ENCODE peak calls at places on chromosomes 11 and 22, in eight cellular contexts. K, F, W, G, Q, O, T and M are unnamed samples.

GRCh38 chr11:104476898-104477297 is 313.0 kb upstream of the PDGFD start:
- DNase-seq in K (no peak), F (no peak), W (no peak), G (no peak), Q (no peak), O (no peak), T (no peak), M (no peak)

GRCh38 chr11:126589492-126589803 is 234.0 kb downstream of the ST3GAL4 start:
- DNase-seq in K (no peak), F (no peak), W (no peak), G (no peak), Q (peak), O (no peak), T (no peak), M (no peak)

GRCh38 chr11:120326845-120327281 is 1.8 kb downstream of the TLCD5 start:
- DNase-seq in K (no peak), F (no peak), W (peak), G (no peak), Q (peak), O (no peak), T (no peak), M (no peak)

GRCh38 chr11:23288001-23288783 is 427.9 kb upstream of the CCDC179 start:
- DNase-seq in K (no peak), F (no peak), W (no peak), G (no peak), Q (peak), O (no peak), T (no peak), M (no peak)

GRCh38 chr22:31654408-31654807 is 7.6 kb downstream of the PISD start:
- DNase-seq in K (no peak), F (no peak), W (no peak), G (no peak), Q (no peak), O (no peak), T (no peak), M (no peak)

GRCh38 chr22:23862103-23862502 is 4.4 kb downstream of the SLC2A11 start:
- DNase-seq in K (peak), F (no peak), W (peak), G (no peak), Q (peak), O (no peak), T (peak), M (no peak)

GRCh38 chr22:41543854-41544670 is at the start of gene POLR3H:
- DNase-seq in K (peak), F (peak), W (peak), G (peak), Q (peak), O (peak), T (peak), M (peak)

GRCh38 chr11:126468102-126468521 is 112.6 kb downstream of the ST3GAL4 start:
- DNase-seq in K (no peak), F (no peak), W (no peak), G (no peak), Q (no peak), O (no peak), T (no peak), M (no peak)

GRCh38 chr11:40306938-40307548 is 1152.4 kb downstream of the LRRC4C start:
- DNase-seq in K (peak), F (no peak), W (peak), G (no peak), Q (peak), O (no peak), T (no peak), M (no peak)

GRCh38 chr22:29994027-29994715 is 86.1 kb upstream of the HORMAD2 start:
- DNase-seq in K (no peak), F (no peak), W (peak), G (no peak), Q (peak), O (no peak), T (no peak), M (no peak)

GRCh38 chr11:34185926-34186841 is 80.8 kb downstream of the NAT10 start:
- DNase-seq in K (peak), F (no peak), W (peak), G (no peak), Q (no peak), O (no peak), T (no peak), M (no peak)

GRCh38 chr11:9039194-9039593 is 35.4 kb upstream of the NRIP3 start:
- DNase-seq in K (no peak), F (no peak), W (peak), G (no peak), Q (peak), O (no peak), T (no peak), M (no peak)

GRCh38 chr11:120340529-120340928 is 4.3 kb downstream of the ARHGEF12 start:
- DNase-seq in K (no peak), F (no peak), W (no peak), G (no peak), Q (peak), O (no peak), T (no peak), M (no peak)

GRCh38 chr11:75597636-75598035 is 35.6 kb downstream of the SERPINH1 start:
- DNase-seq in K (peak), F (no peak), W (peak), G (no peak), Q (no peak), O (no peak), T (no peak), M (no peak)

GRCh38 chr22:44632823-44633478 is 69.1 kb upstream of the PRR5 start:
- DNase-seq in K (no peak), F (no peak), W (peak), G (no peak), Q (no peak), O (no peak), T (no peak), M (no peak)

GRCh38 chr22:23053912-23054530 is 16.3 kb upstream of the GNAZ start:
- DNase-seq in K (no peak), F (peak), W (no peak), G (no peak), Q (no peak), O (peak), T (no peak), M (peak)

GRCh38 chr11:32891657-32892354 is 805 bp upstream of the QSER1 start:
- DNase-seq in K (no peak), F (no peak), W (peak), G (no peak), Q (no peak), O (no peak), T (no peak), M (no peak)

GRCh38 chr22:46308283-46308988 is 11.8 kb downstream of the GTSE1 start:
- DNase-seq in K (no peak), F (no peak), W (no peak), G (no peak), Q (no peak), O (no peak), T (no peak), M (no peak)

GRCh38 chr22:39244073-39244495 is 698 bp downstream of the PDGFB start:
- DNase-seq in K (peak), F (no peak), W (no peak), G (no peak), Q (no peak), O (no peak), T (no peak), M (no peak)

GRCh38 chr11:109040303-109040702 is 375.4 kb downstream of the DDX10 start:
- DNase-seq in K (peak), F (no peak), W (no peak), G (no peak), Q (no peak), O (no peak), T (no peak), M (no peak)

GRCh38 chr22:41491379-41492100 is 22.6 kb downstream of the ACO2 start:
- DNase-seq in K (no peak), F (no peak), W (peak), G (no peak), Q (peak), O (no peak), T (no peak), M (no peak)

GRCh38 chr22:32444068-32444467 is 20.2 kb downstream of the BPIFC start:
- DNase-seq in K (peak), F (no peak), W (peak), G (no peak), Q (no peak), O (peak), T (no peak), M (no peak)

GRCh38 chr22:22689621-22690345 is 45.4 kb downstream of the GGTLC2 start:
- DNase-seq in K (no peak), F (no peak), W (no peak), G (no peak), Q (no peak), O (peak), T (no peak), M (no peak)

GRCh38 chr11:132028380-132029240 is 658.2 kb downstream of the NTM start:
- DNase-seq in K (peak), F (no peak), W (peak), G (no peak), Q (peak), O (peak), T (peak), M (no peak)

GRCh38 chr11:68447015-68447801 is 13.3 kb upstream of the PPP6R3 start:
- DNase-seq in K (peak), F (peak), W (peak), G (peak), Q (peak), O (peak), T (peak), M (peak)

GRCh38 chr11:61999141-61999975 is 31.9 kb upstream of the FTH1 start:
- DNase-seq in K (no peak), F (peak), W (peak), G (no peak), Q (no peak), O (peak), T (no peak), M (no peak)

GRCh38 chr11:72860010-72860409 is 45.8 kb downstream of the ATG16L2 start:
- DNase-seq in K (no peak), F (no peak), W (no peak), G (no peak), Q (no peak), O (no peak), T (no peak), M (no peak)

GRCh38 chr11:35419713-35420333 is 465 bp upstream of the SLC1A2 start:
- DNase-seq in K (peak), F (peak), W (peak), G (no peak), Q (no peak), O (no peak), T (no peak), M (no peak)

GRCh38 chr22:29154364-29155048 is 51.2 kb upstream of the EMID1 start:
- DNase-seq in K (peak), F (peak), W (peak), G (peak), Q (peak), O (peak), T (peak), M (no peak)

GRCh38 chr11:4118107-4118506 is 23.5 kb downstream of the RRM1 start:
- DNase-seq in K (no peak), F (no peak), W (peak), G (no peak), Q (peak), O (no peak), T (no peak), M (no peak)

GRCh38 chr11:36508743-36509142 is 1.3 kb downstream of the TRAF6 start:
- DNase-seq in K (no peak), F (no peak), W (no peak), G (no peak), Q (peak), O (no peak), T (no peak), M (no peak)

GRCh38 chr11:117198613-117199012 is 557 bp upstream of the TAGLN start:
- DNase-seq in K (no peak), F (no peak), W (no peak), G (no peak), Q (no peak), O (no peak), T (no peak), M (no peak)

GRCh38 chr11:117199916-117200812 is 994 bp downstream of the TAGLN start:
- DNase-seq in K (no peak), F (no peak), W (peak), G (no peak), Q (no peak), O (no peak), T (no peak), M (no peak)

GRCh38 chr11:117200813-117201515 is 1.8 kb downstream of the TAGLN start:
- DNase-seq in K (no peak), F (no peak), W (peak), G (no peak), Q (peak), O (no peak), T (no peak), M (no peak)

GRCh38 chr11:117197516-117198456 is 1.4 kb upstream of the TAGLN start:
- DNase-seq in K (peak), F (no peak), W (peak), G (no peak), Q (peak), O (no peak), T (no peak), M (peak)

DNA sequence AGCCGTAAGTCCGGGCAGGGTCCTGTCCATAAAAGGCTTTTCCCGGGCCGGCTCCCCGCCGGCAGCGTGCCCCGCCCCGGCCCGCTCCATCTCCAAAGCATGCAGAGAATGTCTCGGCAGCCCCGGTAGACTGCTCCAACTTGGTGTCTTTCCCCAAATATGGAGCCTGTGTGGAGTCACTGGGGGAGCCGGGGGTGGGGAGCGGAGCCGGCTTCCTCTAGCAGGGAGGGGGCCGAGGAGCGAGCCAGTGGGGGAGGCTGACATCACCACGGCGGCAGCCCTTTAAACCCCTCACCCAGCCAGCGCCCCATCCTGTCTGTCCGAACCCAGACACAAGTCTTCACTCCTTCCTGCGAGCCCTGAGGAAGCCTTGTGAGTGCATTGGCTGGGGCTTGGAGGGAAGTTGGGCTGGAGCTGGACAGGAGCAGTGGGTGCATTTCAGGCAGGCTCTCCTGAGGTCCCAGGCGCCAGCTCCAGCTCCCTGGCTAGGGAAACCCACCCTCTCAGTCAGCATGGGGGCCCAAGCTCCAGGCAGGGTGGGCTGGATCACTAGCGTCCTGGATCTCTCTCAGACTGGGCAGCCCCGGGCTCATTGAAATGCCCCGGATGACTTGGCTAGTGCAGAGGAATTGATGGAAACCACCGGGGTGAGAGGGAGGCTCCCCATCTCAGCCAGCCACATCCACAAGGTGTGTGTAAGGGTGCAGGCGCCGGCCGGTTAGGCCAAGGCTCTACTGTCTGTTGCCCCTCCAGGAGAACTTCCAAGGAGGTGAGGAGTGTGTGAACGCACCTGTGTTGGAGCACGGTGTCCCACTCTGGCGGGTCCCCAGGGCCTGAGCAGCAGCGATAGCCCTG is at the start of gene TAGLN:
- DNase-seq in K (peak), F (peak), W (peak), G (no peak), Q (peak), O (peak), T (peak), M (peak)
- H3K4me3 ChIP-seq in K (peak), F (peak), W (peak), G (peak), Q (peak), O (peak), T (no peak), M (peak)

GRCh38 chr11:45021692-45022130 is 71.0 kb upstream of the TP53I11 start:
- DNase-seq in K (peak), F (peak), W (peak), G (peak), Q (peak), O (peak), T (peak), M (peak)

GRCh38 chr11:45024357-45024756 is 73.7 kb upstream of the TP53I11 start:
- DNase-seq in K (no peak), F (no peak), W (no peak), G (no peak), Q (no peak), O (no peak), T (no peak), M (peak)

GRCh38 chr11:45022294-45023064 is 71.8 kb upstream of the TP53I11 start:
- DNase-seq in K (no peak), F (no peak), W (peak), G (no peak), Q (peak), O (no peak), T (no peak), M (peak)

GRCh38 chr11:45023065-45023365 is 72.3 kb upstream of the TP53I11 start:
- DNase-seq in K (no peak), F (no peak), W (no peak), G (no peak), Q (peak), O (no peak), T (no peak), M (no peak)

GRCh38 chr11:45021001-45021400 is 70.3 kb upstream of the TP53I11 start:
- DNase-seq in K (no peak), F (no peak), W (no peak), G (no peak), Q (no peak), O (no peak), T (no peak), M (no peak)
- H3K27ac ChIP-seq in K (no peak), F (peak), W (no peak), G (peak), Q (no peak), O (no peak), T (no peak), M (no peak)

DNA sequence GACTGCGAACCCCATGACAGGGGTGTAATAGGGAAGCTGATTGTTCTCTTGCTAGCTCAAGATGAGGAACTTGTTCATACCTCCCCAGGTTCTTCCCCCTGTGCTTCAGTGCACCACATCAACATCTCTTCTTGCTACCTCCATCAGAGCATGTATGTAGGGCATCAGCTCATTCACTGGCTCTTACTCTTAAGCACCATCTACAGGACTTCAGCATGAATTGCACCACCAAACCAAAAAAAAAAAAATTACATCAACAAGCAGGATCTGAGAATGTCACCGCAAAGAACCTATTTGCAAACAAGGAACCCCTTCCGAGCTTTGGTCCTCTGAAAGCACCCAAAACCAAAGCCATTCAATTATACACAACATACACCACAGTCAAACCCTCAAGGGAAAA is 2226.5 kb upstream of the RAG2 start:
- DNase-seq in K (peak), F (no peak), W (peak), G (no peak), Q (peak), O (no peak), T (no peak), M (no peak)
- TF ChIP-seq CTCF in K (peak), F (no peak), W (peak), G (no peak), Q (peak), O (no peak), T (no peak), M (no peak)

DNA sequence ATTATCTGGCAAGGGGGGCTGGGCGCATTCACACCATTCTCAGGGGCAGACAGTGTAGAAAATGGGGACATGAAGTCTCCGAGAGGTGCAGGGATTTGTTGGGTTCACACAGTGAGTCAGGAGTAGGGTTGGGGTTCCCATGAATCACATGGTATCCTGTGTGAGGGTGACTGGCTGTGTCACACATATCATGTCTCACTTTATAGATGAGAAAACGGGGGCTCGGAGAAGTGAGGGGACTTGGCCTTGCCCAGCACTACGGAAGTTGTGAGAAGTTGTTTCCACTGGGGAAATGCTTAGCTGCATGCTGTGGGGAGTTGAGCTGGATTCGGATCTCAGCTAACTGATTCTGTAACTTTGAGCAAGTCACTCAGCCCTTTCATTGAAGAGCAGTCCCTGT is 4.2 kb downstream of the GAL3ST3 start:
- DNase-seq in K (no peak), F (no peak), W (no peak), G (no peak), Q (no peak), O (no peak), T (no peak), M (no peak)
- H3K4me3 ChIP-seq in K (no peak), F (no peak), W (no peak), G (no peak), Q (no peak), O (no peak), T (no peak), M (no peak)